ENCODE peak calls at places on chromosomes 16 and 17, in nine cellular contexts. H, C, P, L, I, B, F, M and E are unnamed samples.

GRCh38 chr17:17130077-17130844 is 75.9 kb downstream of the PLD6 start:
- DNase-seq in B (no peak), I (no peak), M (no peak), L (no peak), H (no peak), C (no peak), F (no peak), P (no peak), E (no peak)

GRCh38 chr17:76014100-76014924 is 12.8 kb downstream of the EVPL start:
- DNase-seq in P (peak; percentile 70), H (peak; percentile 58), I (peak; percentile 93), C (peak; percentile 48), F (peak; percentile 75), B (peak; percentile 87), L (peak; percentile 86), M (peak; percentile 46), E (no peak)

GRCh38 chr17:31875081-31875480 is 16.0 kb upstream of the COPRS start:
- DNase-seq in I (no peak), P (no peak), L (no peak), M (no peak), F (no peak), B (no peak), H (no peak), C (no peak), E (no peak)

GRCh38 chr16:71205482-71206131 is 24.9 kb downstream of the HYDIN start:
- DNase-seq in M (no peak), L (no peak), B (no peak), F (peak; percentile 79), C (no peak), P (no peak), H (no peak), I (peak; percentile 69), E (no peak)

GRCh38 chr17:38746893-38747384 is 1.2 kb downstream of the PCGF2 start:
- DNase-seq in F (no peak), H (no peak), P (peak; percentile 42), I (no peak), B (peak; percentile 80), L (no peak), C (no peak), M (no peak), E (no peak)

GRCh38 chr17:59387351-59388069 is 56.1 kb downstream of the YPEL2 start:
- DNase-seq in M (no peak), P (no peak), F (no peak), I (no peak), B (no peak), L (no peak), H (no peak), C (no peak), E (no peak)

GRCh38 chr17:3534881-3535252 is 22.7 kb downstream of the TRPV3 start:
- DNase-seq in I (peak; percentile 63), F (no peak), C (no peak), L (no peak), B (no peak), M (peak; percentile 67), H (peak; percentile 10), P (peak; percentile 44), E (peak; percentile 72)

GRCh38 chr17:76869209-76869877 is 1.1 kb downstream of the MGAT5B start:
- DNase-seq in H (no peak), C (no peak), B (peak; percentile 83), L (no peak), I (no peak), M (no peak), P (no peak), F (no peak), E (no peak)

DNA sequence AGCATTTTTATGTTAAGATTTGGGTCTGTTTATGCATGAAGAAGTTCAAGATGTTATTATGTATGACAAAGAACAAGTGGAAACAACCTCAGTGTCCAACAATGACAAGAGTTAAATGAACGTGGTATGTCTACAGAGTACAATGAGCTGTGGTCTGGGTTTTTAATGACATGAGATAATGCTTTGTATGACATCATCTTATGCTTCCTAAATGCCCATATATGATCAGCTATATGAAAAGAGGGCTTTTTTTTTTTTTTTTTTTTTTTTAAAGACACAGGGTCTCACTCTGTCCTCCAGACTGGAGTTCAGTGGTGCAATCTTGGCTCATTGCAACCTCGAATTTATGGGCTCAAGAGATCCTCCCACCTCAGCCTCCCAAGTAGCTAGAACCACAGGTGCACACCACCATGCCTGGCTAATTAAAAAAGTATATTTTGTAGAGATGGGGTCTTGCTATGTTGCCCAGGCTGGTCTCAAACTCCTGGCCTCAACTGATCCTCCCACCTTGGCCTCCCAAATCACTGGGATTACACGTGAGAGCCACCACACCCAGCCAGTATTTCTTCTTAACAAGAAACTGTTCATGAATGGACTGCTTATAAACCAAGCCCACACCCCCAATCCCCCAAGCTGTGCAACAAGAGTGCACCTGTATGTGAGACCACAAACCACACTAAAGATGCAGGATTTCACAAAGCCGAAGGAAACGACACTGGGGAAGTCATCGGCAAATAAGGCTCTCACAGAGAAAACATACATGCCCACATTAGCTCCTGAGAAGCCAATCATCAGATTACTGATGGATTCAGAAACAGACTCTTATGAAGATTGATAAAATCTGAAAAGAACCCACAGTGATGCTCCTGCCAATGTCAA is 114.5 kb downstream of the CPPED1 start:
- DNase-seq in L (no peak), C (no peak), I (no peak), H (no peak), M (no peak), F (no peak), P (no peak), B (no peak), E (no peak)
- H3K36me3 ChIP-seq in L (peaks cover 9% of the 10 kb centered on the region), C (no peaks in the 10 kb centered on the region), I (peaks cover 39% of the 10 kb centered on the region), H (no peaks in the 10 kb centered on the region), M (no peaks in the 10 kb centered on the region), F (no peaks in the 10 kb centered on the region), P (no peaks in the 10 kb centered on the region), B (no peaks in the 10 kb centered on the region), E (peaks cover 5% of the 10 kb centered on the region)

DNA sequence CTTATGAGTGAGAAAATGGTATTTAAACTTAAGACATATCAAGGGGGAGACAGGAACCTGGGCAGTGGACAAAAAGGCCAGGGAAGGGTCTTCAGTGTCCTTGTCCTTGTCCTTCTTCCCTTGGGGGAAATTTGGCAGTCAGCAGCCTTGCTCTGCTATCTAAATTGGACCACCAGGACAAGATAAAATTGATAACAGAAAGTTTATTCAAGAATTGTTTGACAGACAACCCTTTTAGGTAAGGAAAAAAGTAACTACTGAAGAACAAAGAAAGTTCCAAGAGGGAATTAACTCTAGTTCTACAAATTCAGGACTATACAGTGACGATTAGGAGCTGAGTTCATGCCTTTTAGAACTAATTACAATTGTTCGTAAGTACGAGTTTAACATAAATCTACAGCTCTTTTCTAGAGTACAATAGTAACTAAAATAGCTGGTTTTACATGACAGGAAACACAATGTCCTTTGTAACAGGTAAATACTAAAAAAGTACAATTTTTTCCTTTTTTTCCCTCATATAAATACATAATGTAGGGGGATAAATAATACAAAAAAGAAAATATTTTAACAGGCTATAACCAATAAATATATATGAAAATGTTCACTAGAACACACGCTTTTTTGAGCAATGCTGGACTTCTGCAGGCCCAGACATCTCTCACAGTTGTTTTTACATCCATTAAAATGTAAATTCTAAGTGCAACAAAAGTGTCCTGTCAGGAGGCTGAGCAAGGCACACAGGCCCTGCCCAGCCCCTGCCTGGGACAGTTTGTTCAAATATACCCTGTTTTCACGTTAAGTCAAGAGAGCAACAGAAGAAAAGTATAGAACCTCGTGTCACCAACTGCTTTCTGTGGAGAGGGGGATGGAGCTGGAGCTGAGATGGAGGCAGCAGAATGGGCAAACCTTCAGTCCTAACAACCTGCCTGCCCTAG is 4.0 kb upstream of the HOXB2 start:
- DNase-seq in P (no peak), I (no peak), L (no peak), F (no peak), M (no peak), H (peak; percentile 29), B (no peak), C (no peak), E (no peak)
- H3K27ac ChIP-seq in P (no peak overlapping the region), I (no peak overlapping the region), L (peak overlapping the region; percentile 93), F (peak overlapping the region; percentile 20), M (no peak overlapping the region), H (peak overlapping the region; percentile 98), B (peak overlapping the region; percentile 42), C (peak overlapping the region; percentile 96), E (peak overlapping the region; percentile 80)

DNA sequence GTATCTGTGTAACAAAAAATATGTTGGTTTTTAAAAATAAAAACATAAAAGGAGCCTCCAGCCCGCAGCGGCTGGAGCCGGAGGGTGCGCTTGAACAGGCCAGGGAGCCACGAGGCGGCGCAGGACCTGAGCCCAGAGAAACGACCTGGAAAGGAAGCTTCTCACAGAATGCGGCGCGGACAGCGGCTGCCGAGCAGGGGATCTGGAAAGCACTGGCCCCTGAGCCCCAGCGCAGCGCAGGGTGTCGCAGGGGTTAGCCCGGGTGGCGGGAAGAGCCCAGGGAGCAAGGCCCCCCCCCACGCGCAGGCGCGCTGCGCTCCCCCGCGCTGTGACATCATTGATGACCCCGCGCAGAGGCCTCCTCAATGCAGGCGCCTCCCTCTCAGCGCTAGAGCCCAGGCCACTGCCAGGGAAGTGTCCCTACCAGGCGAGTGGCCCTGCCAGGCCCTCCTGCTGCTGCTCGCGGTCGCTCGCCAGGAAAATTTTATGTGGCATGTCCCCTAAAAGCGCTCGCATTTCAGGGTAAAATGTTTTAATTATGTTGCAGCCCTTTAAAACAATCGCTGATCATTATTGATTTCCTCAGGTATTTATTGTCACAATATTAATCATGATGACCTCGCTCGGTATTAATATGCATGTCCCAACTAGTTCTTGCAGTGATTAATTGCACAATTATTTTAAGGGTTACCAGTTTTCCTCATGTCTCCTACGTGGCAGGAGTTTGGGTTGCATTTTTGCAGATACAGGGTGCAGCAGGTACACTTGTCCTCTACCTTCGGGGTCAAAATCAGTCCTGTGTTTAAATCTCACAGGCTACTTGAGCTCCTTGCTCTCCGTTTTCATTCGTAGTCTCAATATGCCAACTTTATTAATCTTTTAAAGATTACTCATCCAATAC is 134.2 kb downstream of the USP22 start:
- DNase-seq in I (peak; percentile 94), M (peak; percentile 34), C (peak; percentile 78), B (peak; percentile 97), H (peak; percentile 53), L (peak; percentile 84), F (peak; percentile 96), P (peak; percentile 84), E (peak; percentile 90)
- TF ChIP-seq POLR2A in I (no peak), M (peak; percentile 48), C (peak; percentile 67), B (no peak), H (no peak), L (no peak), F (peak; percentile 73), P (peak; percentile 41), E (no peak)

GRCh38 chr16:81730090-81731051 is 48.7 kb upstream of the PLCG2 start:
- DNase-seq in F (peak; percentile 90), C (peak; percentile 70), I (peak; percentile 92), P (peak; percentile 92), H (peak; percentile 72), M (peak; percentile 75), B (peak; percentile 93), L (peak; percentile 89), E (peak; percentile 93)

GRCh38 chr16:81732699-81733098 is 46.4 kb upstream of the PLCG2 start:
- DNase-seq in H (no peak), F (no peak), B (no peak), M (no peak), I (no peak), P (no peak), C (no peak), L (no peak), E (no peak)

GRCh38 chr16:81729451-81729850 is 49.6 kb upstream of the PLCG2 start:
- DNase-seq in F (no peak), L (no peak), P (no peak), I (no peak), M (peak; percentile 59), B (no peak), C (no peak), H (no peak), E (no peak)

GRCh38 chr16:81733295-81733694 is 45.8 kb upstream of the PLCG2 start:
- DNase-seq in C (no peak), H (no peak), I (no peak), L (no peak), M (no peak), P (no peak), B (no peak), F (no peak), E (no peak)

DNA sequence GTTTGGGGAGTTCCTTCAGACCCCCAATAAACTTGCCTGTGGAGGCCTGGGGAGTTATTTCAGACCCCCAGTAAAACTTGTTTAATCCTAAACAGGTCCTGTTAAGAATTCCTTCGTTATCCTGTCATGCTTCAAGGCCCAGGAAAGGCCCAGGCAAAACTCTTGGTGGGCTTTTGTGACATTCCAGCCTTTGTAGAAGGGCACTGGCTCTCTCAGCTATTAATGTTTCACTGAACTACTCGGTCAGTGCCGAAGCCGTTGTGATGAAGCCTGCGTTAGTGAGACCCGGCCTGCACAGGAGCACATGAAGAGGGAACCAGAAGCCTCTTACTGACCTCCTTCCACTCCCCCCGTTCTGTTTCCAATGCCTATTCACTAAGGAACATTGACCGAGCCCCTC is 47.5 kb upstream of the PLCG2 start:
- DNase-seq in L (no peak), H (no peak), C (no peak), P (no peak), M (no peak), I (no peak), F (no peak), B (no peak), E (no peak)
- H3K36me3 ChIP-seq in L (no peaks in the 10 kb centered on the region), H (no peaks in the 10 kb centered on the region), C (no peaks in the 10 kb centered on the region), P (no peaks in the 10 kb centered on the region), M (no peaks in the 10 kb centered on the region), I (no peaks in the 10 kb centered on the region), F (no peaks in the 10 kb centered on the region), B (no peaks in the 10 kb centered on the region), E (no peaks in the 10 kb centered on the region)